ENCODE peak calls at places on chromosomes 7 and 10, in ten cellular contexts. One of them, this sample, is unnamed.

GRCh38 chr7:156082048-156082447 is 269.8 kb upstream of the SHH start:
- DNase-seq in fibroblast of pulmonary artery: no peak
- DNase-seq in epithelial cell of esophagus: no peak
- DNase-seq in heart right ventricle: no peak
- DNase-seq in lower lobe of right lung: no peak
- DNase-seq in CD8-positive, alpha-beta T cell: no peak
- DNase-seq in uterus: no peak
- DNase-seq in dorsolateral prefrontal cortex: no peak
- DNase-seq in thoracic aorta: no peak
- DNase-seq in fibroblast of lung: no peak
- DNase-seq in this sample: no peak

GRCh38 chr7:93921607-93922446 is at the start of gene GNG11:
- DNase-seq in fibroblast of pulmonary artery: peak; percentile 90
- DNase-seq in epithelial cell of esophagus: peak; percentile 37
- DNase-seq in heart right ventricle: peak; percentile 90
- DNase-seq in lower lobe of right lung: peak; percentile 74
- DNase-seq in CD8-positive, alpha-beta T cell: peak; percentile 6
- DNase-seq in uterus: peak; percentile 75
- DNase-seq in dorsolateral prefrontal cortex: peak; percentile 42
- DNase-seq in thoracic aorta: peak; percentile 14
- DNase-seq in fibroblast of lung: peak; percentile 74
- DNase-seq in this sample: peak; percentile 31

GRCh38 chr7:157013602-157014549 is 3.4 kb upstream of the MNX1 start:
- DNase-seq in fibroblast of pulmonary artery: no peak
- DNase-seq in epithelial cell of esophagus: no peak
- DNase-seq in heart right ventricle: no peak
- DNase-seq in lower lobe of right lung: no peak
- DNase-seq in CD8-positive, alpha-beta T cell: no peak
- DNase-seq in uterus: no peak
- DNase-seq in dorsolateral prefrontal cortex: no peak
- DNase-seq in thoracic aorta: no peak
- DNase-seq in fibroblast of lung: no peak
- DNase-seq in this sample: no peak

GRCh38 chr10:50623299-50624153 is at the start of gene SGMS1:
- DNase-seq in fibroblast of pulmonary artery: peak; percentile 88
- DNase-seq in epithelial cell of esophagus: peak; percentile 92
- DNase-seq in heart right ventricle: peak; percentile 91
- DNase-seq in lower lobe of right lung: peak; percentile 93
- DNase-seq in CD8-positive, alpha-beta T cell: peak; percentile 79
- DNase-seq in uterus: peak; percentile 83
- DNase-seq in dorsolateral prefrontal cortex: peak; percentile 71
- DNase-seq in thoracic aorta: peak; percentile 17
- DNase-seq in fibroblast of lung: peak; percentile 83
- DNase-seq in this sample: peak; percentile 52

GRCh38 chr10:112370424-112370819 is 3.5 kb upstream of the ACSL5 start:
- DNase-seq in fibroblast of pulmonary artery: no peak
- DNase-seq in epithelial cell of esophagus: no peak
- DNase-seq in heart right ventricle: no peak
- DNase-seq in lower lobe of right lung: no peak
- DNase-seq in CD8-positive, alpha-beta T cell: no peak
- DNase-seq in uterus: no peak
- DNase-seq in dorsolateral prefrontal cortex: no peak
- DNase-seq in thoracic aorta: no peak
- DNase-seq in fibroblast of lung: no peak
- DNase-seq in this sample: no peak

GRCh38 chr7:14635955-14636354 is 266.6 kb downstream of the DGKB start:
- DNase-seq in fibroblast of pulmonary artery: no peak
- DNase-seq in epithelial cell of esophagus: no peak
- DNase-seq in heart right ventricle: no peak
- DNase-seq in lower lobe of right lung: no peak
- DNase-seq in CD8-positive, alpha-beta T cell: no peak
- DNase-seq in uterus: no peak
- DNase-seq in dorsolateral prefrontal cortex: no peak
- DNase-seq in thoracic aorta: no peak
- DNase-seq in fibroblast of lung: no peak
- DNase-seq in this sample: no peak

GRCh38 chr7:48839108-48839507 is 85.2 kb upstream of the CDC14C start:
- DNase-seq in fibroblast of pulmonary artery: no peak
- DNase-seq in epithelial cell of esophagus: peak; percentile 43
- DNase-seq in heart right ventricle: no peak
- DNase-seq in lower lobe of right lung: no peak
- DNase-seq in CD8-positive, alpha-beta T cell: no peak
- DNase-seq in uterus: no peak
- DNase-seq in dorsolateral prefrontal cortex: no peak
- DNase-seq in thoracic aorta: no peak
- DNase-seq in fibroblast of lung: no peak
- DNase-seq in this sample: peak; percentile 26

GRCh38 chr10:31694929-31695837 is 233.4 kb downstream of the ARHGAP12 start:
- DNase-seq in fibroblast of pulmonary artery: no peak
- DNase-seq in epithelial cell of esophagus: no peak
- DNase-seq in heart right ventricle: no peak
- DNase-seq in lower lobe of right lung: no peak
- DNase-seq in CD8-positive, alpha-beta T cell: no peak
- DNase-seq in uterus: no peak
- DNase-seq in dorsolateral prefrontal cortex: no peak
- DNase-seq in thoracic aorta: no peak
- DNase-seq in fibroblast of lung: no peak
- DNase-seq in this sample: no peak

GRCh38 chr7:95509199-95509598 is 23.5 kb downstream of the ASB4 start:
- DNase-seq in fibroblast of pulmonary artery: peak; percentile 68
- DNase-seq in epithelial cell of esophagus: peak; percentile 11
- DNase-seq in heart right ventricle: no peak
- DNase-seq in lower lobe of right lung: no peak
- DNase-seq in CD8-positive, alpha-beta T cell: no peak
- DNase-seq in uterus: no peak
- DNase-seq in dorsolateral prefrontal cortex: no peak
- DNase-seq in thoracic aorta: no peak
- DNase-seq in fibroblast of lung: peak; percentile 70
- DNase-seq in this sample: no peak

GRCh38 chr7:138603549-138604324 is 97.4 kb downstream of the SVOPL start:
- DNase-seq in fibroblast of pulmonary artery: no peak
- DNase-seq in epithelial cell of esophagus: no peak
- DNase-seq in heart right ventricle: no peak
- DNase-seq in lower lobe of right lung: no peak
- DNase-seq in CD8-positive, alpha-beta T cell: no peak
- DNase-seq in uterus: no peak
- DNase-seq in dorsolateral prefrontal cortex: no peak
- DNase-seq in thoracic aorta: no peak
- DNase-seq in fibroblast of lung: no peak
- DNase-seq in this sample: no peak

GRCh38 chr7:101235050-101235449 is 2.6 kb downstream of the CLDN15 start:
- DNase-seq in fibroblast of pulmonary artery: no peak
- DNase-seq in epithelial cell of esophagus: no peak
- DNase-seq in heart right ventricle: no peak
- DNase-seq in lower lobe of right lung: no peak
- DNase-seq in CD8-positive, alpha-beta T cell: no peak
- DNase-seq in uterus: no peak
- DNase-seq in dorsolateral prefrontal cortex: no peak
- DNase-seq in thoracic aorta: no peak
- DNase-seq in fibroblast of lung: no peak
- DNase-seq in this sample: no peak

GRCh38 chr7:139358541-139359365 is 941 bp upstream of the LUC7L2 start:
- DNase-seq in fibroblast of pulmonary artery: peak; percentile 44
- DNase-seq in epithelial cell of esophagus: peak; percentile 24
- DNase-seq in heart right ventricle: no peak
- DNase-seq in lower lobe of right lung: peak; percentile 43
- DNase-seq in CD8-positive, alpha-beta T cell: peak; percentile 24
- DNase-seq in uterus: peak; percentile 32
- DNase-seq in dorsolateral prefrontal cortex: no peak
- DNase-seq in thoracic aorta: no peak
- DNase-seq in fibroblast of lung: peak; percentile 66
- DNase-seq in this sample: peak; percentile 48

GRCh38 chr10:5588080-5588453 is 63.3 kb downstream of the CALML3 start:
- DNase-seq in fibroblast of pulmonary artery: no peak
- DNase-seq in epithelial cell of esophagus: no peak
- DNase-seq in heart right ventricle: no peak
- DNase-seq in lower lobe of right lung: no peak
- DNase-seq in CD8-positive, alpha-beta T cell: no peak
- DNase-seq in uterus: no peak
- DNase-seq in dorsolateral prefrontal cortex: no peak
- DNase-seq in thoracic aorta: no peak
- DNase-seq in fibroblast of lung: no peak
- DNase-seq in this sample: no peak

GRCh38 chr7:90629306-90629918 is 33.3 kb downstream of the CDK14 start:
- DNase-seq in fibroblast of pulmonary artery: peak; percentile 80
- DNase-seq in epithelial cell of esophagus: peak; percentile 72
- DNase-seq in heart right ventricle: no peak
- DNase-seq in lower lobe of right lung: no peak
- DNase-seq in CD8-positive, alpha-beta T cell: no peak
- DNase-seq in uterus: no peak
- DNase-seq in dorsolateral prefrontal cortex: no peak
- DNase-seq in thoracic aorta: no peak
- DNase-seq in fibroblast of lung: peak; percentile 77
- DNase-seq in this sample: peak; percentile 67

GRCh38 chr7:18133921-18134320 is 106.3 kb upstream of the PRPS1L1 start:
- DNase-seq in fibroblast of pulmonary artery: no peak
- DNase-seq in epithelial cell of esophagus: no peak
- DNase-seq in heart right ventricle: no peak
- DNase-seq in lower lobe of right lung: no peak
- DNase-seq in CD8-positive, alpha-beta T cell: no peak
- DNase-seq in uterus: no peak
- DNase-seq in dorsolateral prefrontal cortex: no peak
- DNase-seq in thoracic aorta: no peak
- DNase-seq in fibroblast of lung: no peak
- DNase-seq in this sample: no peak

DNA sequence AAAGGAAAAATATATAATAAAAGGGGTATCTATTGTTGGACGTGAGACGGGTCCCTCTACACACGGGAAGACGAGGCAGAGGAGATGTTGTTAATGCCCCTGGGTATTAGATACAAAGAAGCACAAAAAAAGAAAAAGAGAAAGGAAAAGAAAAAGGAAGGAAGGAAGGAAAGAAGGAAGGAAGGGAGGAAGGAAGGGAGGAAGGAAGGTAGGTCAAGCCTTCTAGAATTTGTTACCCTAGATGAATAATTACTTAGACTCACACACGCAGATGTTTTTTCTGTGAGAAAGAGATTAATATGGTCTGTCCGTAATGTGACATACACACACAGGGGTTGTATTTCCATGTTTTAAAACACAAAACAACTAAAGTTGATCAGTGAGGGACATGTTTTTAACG is 292.3 kb upstream of the NFE2L3 start:
- DNase-seq in fibroblast of pulmonary artery: no peak
- DNase-seq in epithelial cell of esophagus: no peak
- DNase-seq in heart right ventricle: no peak
- DNase-seq in lower lobe of right lung: no peak
- DNase-seq in CD8-positive, alpha-beta T cell: no peak
- DNase-seq in uterus: no peak
- DNase-seq in dorsolateral prefrontal cortex: no peak
- DNase-seq in thoracic aorta: no peak
- DNase-seq in fibroblast of lung: no peak
- DNase-seq in this sample: no peak
- H3K4me3 ChIP-seq in fibroblast of pulmonary artery: no peak overlapping the region
- H3K4me3 ChIP-seq in epithelial cell of esophagus: no peak overlapping the region
- H3K4me3 ChIP-seq in heart right ventricle: no peak overlapping the region
- H3K4me3 ChIP-seq in lower lobe of right lung: no peak overlapping the region
- H3K4me3 ChIP-seq in CD8-positive, alpha-beta T cell: no peak overlapping the region
- H3K4me3 ChIP-seq in uterus: no peak overlapping the region
- H3K4me3 ChIP-seq in dorsolateral prefrontal cortex: no peak overlapping the region
- H3K4me3 ChIP-seq in thoracic aorta: no peak overlapping the region
- H3K4me3 ChIP-seq in fibroblast of lung: no peak overlapping the region
- H3K4me3 ChIP-seq in this sample: no peak overlapping the region

GRCh38 chr7:142485617-142486226 is 227.9 kb upstream of the PRSS58 start:
- DNase-seq in fibroblast of pulmonary artery: peak; percentile 13
- DNase-seq in epithelial cell of esophagus: peak; percentile 33
- DNase-seq in heart right ventricle: no peak
- DNase-seq in lower lobe of right lung: no peak
- DNase-seq in CD8-positive, alpha-beta T cell: no peak
- DNase-seq in uterus: no peak
- DNase-seq in dorsolateral prefrontal cortex: no peak
- DNase-seq in thoracic aorta: no peak
- DNase-seq in fibroblast of lung: no peak
- DNase-seq in this sample: no peak
- TF ChIP-seq CTCF in fibroblast of pulmonary artery: peak; percentile 53
- TF ChIP-seq CTCF in epithelial cell of esophagus: peak; percentile 53
- TF ChIP-seq CTCF in heart right ventricle: no peak
- TF ChIP-seq CTCF in lower lobe of right lung: peak; percentile 19
- TF ChIP-seq CTCF in CD8-positive, alpha-beta T cell: no peak
- TF ChIP-seq CTCF in uterus: no peak
- TF ChIP-seq CTCF in dorsolateral prefrontal cortex: peak; percentile 42
- TF ChIP-seq CTCF in thoracic aorta: no peak
- TF ChIP-seq CTCF in fibroblast of lung: peak; percentile 38
- TF ChIP-seq CTCF in this sample: peak; percentile 68

DNA sequence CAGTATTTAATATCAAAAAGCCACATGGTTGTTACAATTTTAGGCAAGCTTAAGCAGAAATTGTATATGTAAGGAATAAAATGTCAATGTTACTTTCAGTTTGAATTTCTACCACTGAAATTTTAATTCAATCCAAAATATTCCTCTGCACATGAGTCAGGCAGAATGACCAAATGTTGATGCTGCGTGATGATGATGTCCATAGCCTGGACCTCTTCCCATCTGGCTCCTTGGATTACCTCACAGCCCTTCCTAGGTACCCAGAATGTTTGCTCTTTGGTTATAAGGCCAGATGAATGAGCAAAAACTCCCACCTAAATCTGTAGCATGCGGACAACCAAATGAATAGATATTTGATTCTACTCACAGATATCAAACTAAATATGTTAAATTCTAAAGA is 258.3 kb upstream of the IMMP2L start:
- DNase-seq in fibroblast of pulmonary artery: no peak
- DNase-seq in epithelial cell of esophagus: no peak
- DNase-seq in heart right ventricle: no peak
- DNase-seq in lower lobe of right lung: no peak
- DNase-seq in CD8-positive, alpha-beta T cell: no peak
- DNase-seq in uterus: no peak
- DNase-seq in dorsolateral prefrontal cortex: no peak
- DNase-seq in thoracic aorta: no peak
- DNase-seq in fibroblast of lung: no peak
- DNase-seq in this sample: no peak
- H3K4me3 ChIP-seq in fibroblast of pulmonary artery: no peak overlapping the region
- H3K4me3 ChIP-seq in epithelial cell of esophagus: no peak overlapping the region
- H3K4me3 ChIP-seq in heart right ventricle: no peak overlapping the region
- H3K4me3 ChIP-seq in lower lobe of right lung: no peak overlapping the region
- H3K4me3 ChIP-seq in CD8-positive, alpha-beta T cell: no peak overlapping the region
- H3K4me3 ChIP-seq in uterus: no peak overlapping the region
- H3K4me3 ChIP-seq in dorsolateral prefrontal cortex: no peak overlapping the region
- H3K4me3 ChIP-seq in thoracic aorta: no peak overlapping the region
- H3K4me3 ChIP-seq in fibroblast of lung: no peak overlapping the region
- H3K4me3 ChIP-seq in this sample: no peak overlapping the region

DNA sequence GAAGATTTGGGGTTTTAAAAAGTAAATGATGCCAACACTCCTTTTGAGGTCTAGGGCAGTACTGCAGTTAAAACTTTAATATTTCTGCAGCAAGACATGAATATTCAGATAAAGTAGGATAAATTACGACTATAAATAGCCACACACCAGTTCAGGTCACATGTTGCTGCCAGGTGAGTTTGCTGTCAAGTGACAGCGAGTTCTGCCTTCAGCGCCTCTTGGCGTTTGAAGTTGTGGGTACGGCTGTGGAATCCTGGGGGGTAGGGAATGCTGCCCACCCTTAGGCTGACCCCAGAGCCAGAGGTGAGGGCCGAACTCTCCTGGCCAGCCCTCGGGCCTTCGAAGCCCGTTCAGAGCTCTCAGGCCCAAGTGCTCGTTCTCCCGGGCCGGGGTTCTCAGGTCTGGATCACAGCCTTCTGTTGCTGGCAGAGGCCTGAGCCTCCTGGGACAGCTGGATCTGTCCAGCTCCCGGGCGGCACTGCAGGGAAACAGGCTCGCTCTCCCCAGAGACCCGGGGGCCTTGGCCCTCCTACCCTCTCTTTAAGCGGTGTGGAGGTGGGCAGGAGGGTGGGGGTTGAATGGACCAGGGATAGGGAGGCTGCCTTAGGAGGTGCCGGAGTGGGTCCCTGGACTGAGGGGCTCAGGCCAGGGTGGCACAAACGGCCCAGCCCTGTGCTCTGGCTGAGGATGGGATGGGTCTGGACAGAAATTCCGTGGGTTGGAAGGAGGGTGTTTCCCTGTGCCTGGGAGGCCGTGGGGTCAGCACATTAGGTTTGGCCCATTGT is 5.4 kb downstream of the BRI3 start:
- DNase-seq in fibroblast of pulmonary artery: no peak
- DNase-seq in epithelial cell of esophagus: no peak
- DNase-seq in heart right ventricle: peak; percentile 35
- DNase-seq in lower lobe of right lung: no peak
- DNase-seq in CD8-positive, alpha-beta T cell: no peak
- DNase-seq in uterus: no peak
- DNase-seq in dorsolateral prefrontal cortex: no peak
- DNase-seq in thoracic aorta: no peak
- DNase-seq in fibroblast of lung: no peak
- DNase-seq in this sample: no peak
- TF ChIP-seq CTCF in fibroblast of pulmonary artery: no peak
- TF ChIP-seq CTCF in epithelial cell of esophagus: no peak
- TF ChIP-seq CTCF in heart right ventricle: no peak
- TF ChIP-seq CTCF in lower lobe of right lung: no peak
- TF ChIP-seq CTCF in CD8-positive, alpha-beta T cell: no peak
- TF ChIP-seq CTCF in uterus: no peak
- TF ChIP-seq CTCF in dorsolateral prefrontal cortex: no peak
- TF ChIP-seq CTCF in thoracic aorta: no peak
- TF ChIP-seq CTCF in fibroblast of lung: no peak
- TF ChIP-seq CTCF in this sample: no peak